ENCODE peak calls at places on chromosomes 6 and 20, in five cellular contexts. One of them, this sample, is unnamed.
A peak's percentile ranks its signal among the peaks of the same experiment; 100 is the strongest.

GRCh38 chr6:57117801-57118200 is 27.8 kb downstream of the ZNF451 start:
- ATAC-seq in K562: no peak
- ATAC-seq in HepG2: no peak
- ATAC-seq in GM12878: no peak
- ATAC-seq in upper lobe of left lung: no peak
- ATAC-seq in this sample: no peak

GRCh38 chr20:39338977-39339376 is 376.8 kb downstream of the DHX35 start:
- ATAC-seq in upper lobe of left lung: peak; percentile 68
- ATAC-seq in GM12878: peak; percentile 96
- ATAC-seq in K562: no peak
- ATAC-seq in HepG2: no peak
- ATAC-seq in this sample: no peak

GRCh38 chr20:23225407-23226060 is 125.1 kb upstream of the NXT1 start:
- ATAC-seq in GM12878: no peak
- ATAC-seq in K562: no peak
- ATAC-seq in upper lobe of left lung: peak; percentile 89
- ATAC-seq in HepG2: no peak
- ATAC-seq in this sample: peak; percentile 88

GRCh38 chr20:5171790-5172164 is 45.0 kb downstream of the CDS2 start:
- ATAC-seq in K562: peak; percentile 70
- ATAC-seq in upper lobe of left lung: no peak
- ATAC-seq in GM12878: peak; percentile 67
- ATAC-seq in HepG2: no peak
- ATAC-seq in this sample: no peak

GRCh38 chr6:22045261-22045912 is 251.4 kb downstream of the PRL start:
- ATAC-seq in GM12878: peak; percentile 76
- ATAC-seq in K562: no peak
- ATAC-seq in HepG2: no peak
- ATAC-seq in upper lobe of left lung: no peak
- ATAC-seq in this sample: no peak

GRCh38 chr6:34585108-34585507 is 29.0 kb upstream of the SPDEF start:
- ATAC-seq in HepG2: no peak
- ATAC-seq in GM12878: no peak
- ATAC-seq in upper lobe of left lung: no peak
- ATAC-seq in K562: no peak
- ATAC-seq in this sample: peak; percentile 11

GRCh38 chr6:170378502-170378901 is 71.9 kb downstream of the FAM120B start:
- ATAC-seq in K562: no peak
- ATAC-seq in upper lobe of left lung: no peak
- ATAC-seq in HepG2: no peak
- ATAC-seq in GM12878: no peak
- ATAC-seq in this sample: no peak

GRCh38 chr6:77172578-77172977 is 290.7 kb downstream of the HTR1B start:
- ATAC-seq in GM12878: no peak
- ATAC-seq in upper lobe of left lung: no peak
- ATAC-seq in K562: no peak
- ATAC-seq in HepG2: no peak
- ATAC-seq in this sample: no peak

GRCh38 chr6:47254051-47254450 is 55.7 kb downstream of the TNFRSF21 start:
- ATAC-seq in K562: no peak
- ATAC-seq in upper lobe of left lung: no peak
- ATAC-seq in HepG2: no peak
- ATAC-seq in GM12878: no peak
- ATAC-seq in this sample: no peak

GRCh38 chr20:24897974-24898373 is 51.1 kb upstream of the CST7 start:
- ATAC-seq in GM12878: no peak
- ATAC-seq in HepG2: peak; percentile 65
- ATAC-seq in K562: no peak
- ATAC-seq in upper lobe of left lung: no peak
- ATAC-seq in this sample: no peak
- H3K9me3 ChIP-seq in GM12878: no peaks in the 10 kb centered on the region
- H3K9me3 ChIP-seq in HepG2: peaks cover 18% of the 10 kb centered on the region
- H3K9me3 ChIP-seq in K562: no peaks in the 10 kb centered on the region
- H3K9me3 ChIP-seq in upper lobe of left lung: peaks cover 12% of the 10 kb centered on the region
- H3K9me3 ChIP-seq in this sample: no peaks in the 10 kb centered on the region

GRCh38 chr20:17668432-17668831 is 13.6 kb downstream of the RRBP1 start:
- ATAC-seq in GM12878: no peak
- ATAC-seq in K562: no peak
- ATAC-seq in upper lobe of left lung: no peak
- ATAC-seq in HepG2: no peak
- ATAC-seq in this sample: no peak
- H3K4me1 ChIP-seq in GM12878: peaks cover 13% of the 10 kb centered on the region
- H3K4me1 ChIP-seq in K562: no peaks in the 10 kb centered on the region
- H3K4me1 ChIP-seq in upper lobe of left lung: peaks cover 22% of the 10 kb centered on the region
- H3K4me1 ChIP-seq in HepG2: peaks cover 52% of the 10 kb centered on the region
- H3K4me1 ChIP-seq in this sample: peaks cover 6% of the 10 kb centered on the region

DNA sequence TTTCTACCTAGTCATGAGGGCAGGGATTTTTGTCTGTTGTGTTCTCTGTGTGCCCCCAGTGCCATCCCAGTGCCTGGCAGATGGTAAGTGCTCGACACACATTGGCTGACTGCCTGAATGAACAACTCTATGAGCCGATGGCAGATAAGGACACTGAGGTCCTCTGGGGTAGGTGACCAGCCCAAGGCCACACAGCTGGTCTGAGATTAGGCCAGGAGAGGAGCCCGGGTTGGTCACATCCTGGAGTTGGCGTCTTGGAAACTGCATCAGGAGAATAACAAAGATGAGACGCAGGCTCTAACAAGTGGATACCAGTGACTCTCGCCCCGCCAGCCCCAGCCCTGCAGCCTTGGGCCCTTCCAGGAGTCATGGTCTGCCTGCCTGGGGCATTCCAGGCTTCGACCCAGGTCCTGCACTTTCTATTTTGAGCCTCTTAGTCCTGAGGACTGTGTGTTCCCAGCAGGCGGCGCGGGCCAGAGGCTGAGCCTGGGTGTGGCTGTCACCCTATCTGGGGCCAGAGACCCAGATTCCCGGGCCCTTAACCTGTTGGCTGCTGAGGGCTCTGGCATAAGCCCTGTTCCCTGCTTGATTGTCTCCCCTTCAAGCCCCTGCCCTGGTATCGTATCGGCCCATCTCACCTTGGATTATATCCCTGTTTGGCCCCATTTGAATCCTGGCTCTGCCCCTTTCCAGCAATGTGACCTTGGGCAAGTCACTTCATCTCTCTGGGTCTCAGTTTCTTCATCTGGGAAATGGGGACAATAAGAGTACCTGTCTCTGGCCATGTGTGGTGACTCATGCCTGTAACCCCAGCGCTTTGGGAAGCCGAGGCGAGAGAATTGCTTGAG is 88.3 kb downstream of the CEBPB start:
- ATAC-seq in GM12878: no peak
- ATAC-seq in upper lobe of left lung: peak; percentile 32
- ATAC-seq in K562: peak; percentile 90
- ATAC-seq in HepG2: peak; percentile 72
- ATAC-seq in this sample: peak; percentile 62
- TF ChIP-seq EP300 in GM12878: no peak
- TF ChIP-seq EP300 in upper lobe of left lung: no peak
- TF ChIP-seq EP300 in K562: peak; percentile 43
- TF ChIP-seq EP300 in HepG2: peak; percentile 47
- TF ChIP-seq EP300 in this sample: no peak

GRCh38 chr20:14986656-14987055 is 649.2 kb upstream of the FLRT3 start:
- ATAC-seq in GM12878: no peak
- ATAC-seq in upper lobe of left lung: peak; percentile 3
- ATAC-seq in K562: no peak
- ATAC-seq in HepG2: no peak
- ATAC-seq in this sample: no peak

GRCh38 chr20:14984305-14984704 is 646.9 kb upstream of the FLRT3 start:
- ATAC-seq in upper lobe of left lung: no peak
- ATAC-seq in K562: no peak
- ATAC-seq in HepG2: no peak
- ATAC-seq in GM12878: no peak
- ATAC-seq in this sample: no peak

GRCh38 chr20:14989891-14990290 is 652.5 kb upstream of the FLRT3 start:
- ATAC-seq in GM12878: no peak
- ATAC-seq in HepG2: no peak
- ATAC-seq in K562: no peak
- ATAC-seq in upper lobe of left lung: no peak
- ATAC-seq in this sample: no peak

GRCh38 chr20:14986026-14986655 is 648.7 kb upstream of the FLRT3 start:
- ATAC-seq in GM12878: no peak
- ATAC-seq in K562: no peak
- ATAC-seq in HepG2: peak; percentile 63
- ATAC-seq in upper lobe of left lung: peak; percentile 68
- ATAC-seq in this sample: peak; percentile 48

GRCh38 chr20:14984768-14985622 is 647.6 kb upstream of the FLRT3 start:
- ATAC-seq in GM12878: no peak
- ATAC-seq in HepG2: peak; percentile 93
- ATAC-seq in upper lobe of left lung: peak; percentile 63
- ATAC-seq in K562: no peak
- ATAC-seq in this sample: peak; percentile 22
- H3K9me3 ChIP-seq in GM12878: no peaks in the 10 kb centered on the region
- H3K9me3 ChIP-seq in HepG2: peaks cover 33% of the 10 kb centered on the region
- H3K9me3 ChIP-seq in upper lobe of left lung: peaks cover 13% of the 10 kb centered on the region
- H3K9me3 ChIP-seq in K562: no peaks in the 10 kb centered on the region
- H3K9me3 ChIP-seq in this sample: peaks cover 5% of the 10 kb centered on the region

GRCh38 chr6:75936682-75937081 is 135.8 kb downstream of the IMPG1 start:
- ATAC-seq in upper lobe of left lung: no peak
- ATAC-seq in K562: no peak
- ATAC-seq in HepG2: no peak
- ATAC-seq in GM12878: no peak
- ATAC-seq in this sample: no peak

GRCh38 chr6:75933387-75933975 is 139.0 kb downstream of the IMPG1 start:
- ATAC-seq in K562: no peak
- ATAC-seq in GM12878: no peak
- ATAC-seq in HepG2: peak; percentile 50
- ATAC-seq in upper lobe of left lung: no peak
- ATAC-seq in this sample: no peak

GRCh38 chr6:75934643-75935472 is 137.6 kb downstream of the IMPG1 start:
- ATAC-seq in GM12878: peak; percentile 86
- ATAC-seq in K562: peak; percentile 90
- ATAC-seq in upper lobe of left lung: peak; percentile 77
- ATAC-seq in HepG2: peak; percentile 81
- ATAC-seq in this sample: peak; percentile 55

GRCh38 chr6:75932067-75932466 is 140.4 kb downstream of the IMPG1 start:
- ATAC-seq in upper lobe of left lung: no peak
- ATAC-seq in HepG2: peak; percentile 85
- ATAC-seq in K562: peak; percentile 78
- ATAC-seq in GM12878: peak; percentile 34
- ATAC-seq in this sample: no peak

GRCh38 chr6:75935473-75935793 is 137.0 kb downstream of the IMPG1 start:
- ATAC-seq in HepG2: peak; percentile 22
- ATAC-seq in K562: no peak
- ATAC-seq in upper lobe of left lung: no peak
- ATAC-seq in GM12878: no peak
- ATAC-seq in this sample: no peak
- H3K4me1 ChIP-seq in HepG2: peaks cover 14% of the 10 kb centered on the region
- H3K4me1 ChIP-seq in K562: no peaks in the 10 kb centered on the region
- H3K4me1 ChIP-seq in upper lobe of left lung: peaks cover 13% of the 10 kb centered on the region
- H3K4me1 ChIP-seq in GM12878: no peaks in the 10 kb centered on the region
- H3K4me1 ChIP-seq in this sample: peaks cover 11% of the 10 kb centered on the region

DNA sequence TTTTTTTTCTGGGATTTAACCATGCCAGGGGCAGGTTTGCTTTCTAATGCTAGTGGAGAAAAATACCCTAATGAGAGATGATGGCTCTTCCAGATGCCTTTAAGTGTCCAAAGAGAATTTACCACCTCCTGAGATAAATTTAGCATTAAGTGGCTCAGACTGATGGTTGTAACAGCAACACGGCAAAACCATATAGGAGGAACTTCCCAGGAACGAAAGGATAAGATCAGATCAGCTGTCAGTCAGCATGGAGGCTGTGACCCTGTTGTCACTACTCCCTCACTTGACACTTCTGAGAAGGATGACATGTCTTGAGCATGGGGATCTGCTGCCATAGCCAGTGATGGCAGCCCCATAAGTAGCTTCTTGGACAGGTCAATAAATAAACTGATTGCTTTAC is 860.0 kb downstream of the QKI start:
- ATAC-seq in K562: no peak
- ATAC-seq in GM12878: no peak
- ATAC-seq in HepG2: no peak
- ATAC-seq in upper lobe of left lung: no peak
- ATAC-seq in this sample: no peak
- TF ChIP-seq EP300 in K562: no peak
- TF ChIP-seq EP300 in GM12878: no peak
- TF ChIP-seq EP300 in HepG2: no peak
- TF ChIP-seq EP300 in upper lobe of left lung: no peak
- TF ChIP-seq EP300 in this sample: no peak